ENCODE peak calls at places on chromosomes 2 and 18, in nine cellular contexts. X is activated CD4-positive, alpha-beta T cell treated with anti-CD3 and anti-CD28 coated beads, Interleukin-2, amount 50 U/mL, for 1 hour; S is tibial nerve; R is DMS 273 treated with DMSO at 0.1 percent for 48 hours; Z is spleen; P is H9; W is fibroblast of pulmonary artery; H is astrocyte of the cerebellum; Q is Jurkat, Clone E6-1. G is an unnamed sample.

GRCh38 chr2:197706839-197707207 is 1.7 kb downstream of the MARS2 start:
- DNase-seq in R (no peak), X (no peak), P (no peak), Z (no peak), W (no peak), S (no peak), Q (no peak), H (no peak), G (no peak)

GRCh38 chr2:179260224-179260623 is 4.4 kb downstream of the SESTD1 start:
- DNase-seq in Q (no peak), S (no peak), Z (no peak), X (no peak), R (no peak), P (no peak), W (no peak), H (no peak), G (no peak)

GRCh38 chr2:177024760-177025159 is 187.8 kb upstream of the HNRNPA3 start:
- DNase-seq in Q (no peak), X (no peak), H (no peak), W (no peak), R (no peak), P (no peak), Z (no peak), S (no peak), G (no peak)

GRCh38 chr2:24721470-24721869 is 71.7 kb downstream of the PTRHD1 start:
- DNase-seq in Z (no peak), R (peak), Q (no peak), H (peak), S (peak), W (peak), X (no peak), P (no peak), G (peak)

GRCh38 chr2:183371545-183371944 is 247.3 kb downstream of the NUP35 start:
- DNase-seq in W (peak), R (no peak), X (no peak), H (no peak), P (no peak), Q (no peak), Z (no peak), S (no peak), G (no peak)

GRCh38 chr2:48715042-48715899 is 40.3 kb downstream of the LHCGR start:
- DNase-seq in W (peak), S (peak), Q (no peak), Z (no peak), P (no peak), R (no peak), X (no peak), H (no peak), G (no peak)

GRCh38 chr2:23636412-23636811 is 251.4 kb downstream of the KLHL29 start:
- DNase-seq in S (no peak), Q (no peak), R (no peak), P (no peak), Z (peak), X (no peak), H (no peak), W (peak), G (no peak)

GRCh38 chr2:1759611-1759930 is 15.3 kb upstream of the PXDN start:
- DNase-seq in H (no peak), R (no peak), S (no peak), Z (no peak), P (no peak), Q (no peak), W (no peak), X (no peak), G (no peak)

GRCh38 chr2:37558622-37559021 is 112.8 kb downstream of the CDC42EP3 start:
- DNase-seq in P (no peak), X (no peak), Q (no peak), H (no peak), W (no peak), S (no peak), R (no peak), Z (no peak), G (no peak)

GRCh38 chr2:150319085-150319484 is 168.4 kb downstream of the RND3 start:
- DNase-seq in R (no peak), S (no peak), H (no peak), P (no peak), Q (no peak), Z (no peak), W (no peak), X (no peak), G (no peak)

GRCh38 chr18:56986829-56987228 is 160.1 kb upstream of the BOD1L2 start:
- DNase-seq in W (no peak), X (no peak), R (no peak), S (no peak), Q (no peak), P (peak), H (no peak), Z (no peak), G (no peak)

GRCh38 chr18:52920665-52921064 is 580.7 kb downstream of the DCC start:
- DNase-seq in P (no peak), S (no peak), R (no peak), W (no peak), Z (no peak), H (no peak), X (no peak), Q (no peak), G (no peak)

GRCh38 chr18:634551-635045 is 22.9 kb upstream of the TYMS start:
- DNase-seq in R (no peak), P (no peak), Z (no peak), W (no peak), S (no peak), Q (no peak), X (no peak), H (no peak), G (no peak)

GRCh38 chr2:186757009-186757408 is 63.1 kb downstream of the FAM171B start:
- DNase-seq in P (no peak), Q (no peak), X (no peak), S (no peak), H (no peak), Z (no peak), W (no peak), R (no peak), G (no peak)

GRCh38 chr2:130966149-130967019 is 126.9 kb downstream of the FAM168B start:
- DNase-seq in Z (no peak), X (no peak), H (no peak), R (no peak), P (no peak), Q (no peak), S (no peak), W (no peak), G (no peak)

GRCh38 chr2:160489096-160489495 is 4.5 kb downstream of the RBMS1 start:
- DNase-seq in X (no peak), Z (no peak), W (no peak), P (no peak), R (no peak), Q (no peak), S (no peak), H (no peak), G (no peak)

GRCh38 chr2:232457121-232458011 is 1.4 kb downstream of the ALPI start:
- DNase-seq in R (no peak), H (no peak), Q (no peak), P (peak), X (no peak), S (no peak), W (no peak), Z (peak), G (no peak)

GRCh38 chr2:176161817-176162626 is 4.9 kb downstream of the HOXD3 start:
- DNase-seq in H (no peak), R (no peak), Q (no peak), P (no peak), W (peak), Z (no peak), X (no peak), S (no peak), G (no peak)

GRCh38 chr2:220555961-220556360 is 928.5 kb downstream of the SLC4A3 start:
- DNase-seq in X (no peak), Z (no peak), P (no peak), H (no peak), R (no peak), W (peak), S (no peak), Q (no peak), G (no peak)

GRCh38 chr2:47239119-47239969 is 84.2 kb upstream of the STPG4 start:
- DNase-seq in R (no peak), P (no peak), X (no peak), Z (no peak), W (no peak), S (no peak), Q (no peak), H (no peak), G (peak)

GRCh38 chr2:36541891-36542595 is 55.9 kb downstream of the FEZ2 start:
- DNase-seq in P (no peak), R (no peak), Q (no peak), Z (no peak), S (no peak), X (no peak), H (no peak), W (no peak), G (no peak)

GRCh38 chr2:233445152-233445830 is 91.0 kb downstream of the DGKD start:
- DNase-seq in W (no peak), S (no peak), H (no peak), Q (no peak), P (no peak), R (no peak), Z (peak), X (no peak), G (no peak)

GRCh38 chr2:83665894-83666293 is 793.2 kb downstream of the SUCLG1 start:
- DNase-seq in W (peak), X (no peak), P (no peak), Q (no peak), H (no peak), S (no peak), R (no peak), Z (no peak), G (no peak)

GRCh38 chr2:193895226-193895625 is 1700.5 kb upstream of the TMEFF2 start:
- DNase-seq in P (no peak), H (no peak), R (no peak), Z (no peak), Q (no peak), X (no peak), W (peak), S (no peak), G (no peak)

GRCh38 chr2:54771166-54771565 is 47.7 kb downstream of the EML6 start:
- DNase-seq in W (peak), X (no peak), Q (no peak), Z (no peak), R (no peak), P (no peak), H (no peak), S (no peak), G (no peak)

GRCh38 chr2:75204833-75205232 is 5.5 kb upstream of the TACR1 start:
- DNase-seq in P (no peak), S (no peak), R (no peak), H (no peak), X (no peak), Q (no peak), Z (no peak), W (no peak), G (no peak)

GRCh38 chr2:67790622-67791021 is 272.2 kb downstream of the C1D start:
- DNase-seq in W (peak), P (no peak), Z (no peak), X (no peak), Q (no peak), H (peak), R (no peak), S (no peak), G (no peak)

GRCh38 chr2:231343988-231344387 is 51.5 kb upstream of the B3GNT7 start:
- DNase-seq in H (no peak), X (no peak), P (no peak), Q (no peak), Z (no peak), W (no peak), R (no peak), S (no peak), G (no peak)

GRCh38 chr2:119694994-119695521 is 16.1 kb downstream of the TMEM177 start:
- DNase-seq in Q (peak), W (peak), X (peak), P (no peak), Z (no peak), R (peak), S (no peak), H (peak), G (peak)

GRCh38 chr18:34866739-34867138 is 156.6 kb downstream of the DTNA start:
- DNase-seq in X (no peak), W (peak), Z (no peak), S (no peak), P (no peak), R (no peak), H (peak), Q (no peak), G (no peak)

GRCh38 chr18:58996131-58996632 is 131.5 kb downstream of the ZNF532 start:
- DNase-seq in X (no peak), R (no peak), P (no peak), S (no peak), H (no peak), W (peak), Q (no peak), Z (no peak), G (no peak)

G was measured in NCI-H1694.